ENCODE peak calls at places on chromosome 16, in four cellular contexts. Y is GM12878, L is A549, M is K562. U is an unnamed sample.

GRCh38 chr16:49701867-49702494 is 153.9 kb downstream of the ZNF423 start:
- DNase-seq in Y (no peak), L (no peak), M (no peak), U (no peak)

GRCh38 chr16:89410794-89411309 is 79.5 kb downstream of the ANKRD11 start:
- DNase-seq in Y (no peak), L (no peak), M (no peak), U (no peak)

GRCh38 chr16:55778718-55779117 is 54.2 kb downstream of the CES1 start:
- DNase-seq in Y (no peak), L (no peak), M (no peak), U (peak; percentile 43)

GRCh38 chr16:11257131-11257938 is 1.3 kb upstream of the SOCS1 start:
- DNase-seq in Y (no peak), L (peak; percentile 91), M (peak; percentile 79), U (peak; percentile 88)

GRCh38 chr16:72783716-72784320 is 264.1 kb downstream of the ZFHX3 start:
- DNase-seq in Y (peak; percentile 5), L (no peak), M (no peak), U (peak; percentile 16)

GRCh38 chr16:14193316-14193871 is 122.3 kb downstream of the MRTFB start:
- DNase-seq in Y (peak; percentile 21), L (no peak), M (no peak), U (no peak)

GRCh38 chr16:5207001-5207523 is 109.5 kb upstream of the EEF2KMT start:
- DNase-seq in Y (no peak), L (no peak), M (no peak), U (no peak)

GRCh38 chr16:22297871-22298733 is 893 bp downstream of the POLR3E start:
- DNase-seq in Y (peak; percentile 93), L (peak; percentile 95), M (peak; percentile 71), U (peak; percentile 92)

GRCh38 chr16:80433617-80434016 is 107.2 kb upstream of the DYNLRB2 start:
- DNase-seq in Y (no peak), L (no peak), M (no peak), U (peak; percentile 4)

GRCh38 chr16:85170066-85171003 is 58.1 kb upstream of the CIBAR2 start:
- DNase-seq in Y (no peak), L (no peak), M (no peak), U (peak; percentile 32)

GRCh38 chr16:72825912-72826621 is 221.9 kb downstream of the ZFHX3 start:
- DNase-seq in Y (no peak), L (no peak), M (no peak), U (no peak)

DNA sequence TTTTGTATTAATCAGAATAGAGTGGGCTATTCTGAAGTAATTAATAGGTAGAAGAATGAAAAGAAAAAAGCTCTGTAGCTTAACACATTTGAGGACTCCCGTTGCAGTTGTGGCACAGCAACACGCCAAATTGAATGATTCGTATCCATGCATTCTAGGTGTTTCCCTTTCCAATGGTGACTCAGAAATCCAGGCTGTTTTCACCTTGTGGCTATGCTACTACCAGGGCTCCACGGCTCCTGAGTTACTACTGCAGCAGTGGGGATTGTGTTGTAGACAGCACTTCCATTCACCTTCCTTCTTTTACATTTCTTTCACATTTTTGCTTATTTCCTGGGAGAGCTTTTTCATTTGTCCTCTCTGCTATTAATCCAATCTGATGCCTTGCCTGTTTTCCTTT is 1616.4 kb downstream of the CDH8 start:
- DNase-seq in Y (no peak), L (no peak), M (no peak), U (no peak)
- TF ChIP-seq MAX in Y (no peak), L (no peak), M (no peak), U (no peak)

GRCh38 chr16:12271006-12271405 is 294.5 kb downstream of the SNX29 start:
- DNase-seq in Y (no peak), L (no peak), M (peak; percentile 50), U (peak; percentile 47)
- TF ChIP-seq CTCF in Y (no peak), L (peak; percentile 15), M (peak; percentile 62), U (peak; percentile 25)

GRCh38 chr16:87465306-87465705 is 27.5 kb downstream of the ZCCHC14 start:
- DNase-seq in Y (no peak), L (no peak), M (peak; percentile 71), U (peak; percentile 83)
- H3K4me3 ChIP-seq in Y (no peak overlapping the region), L (no peak overlapping the region), M (no peak overlapping the region), U (no peak overlapping the region)

GRCh38 chr16:83400234-83400633 is 407.5 kb upstream of the HSBP1 start:
- DNase-seq in Y (no peak), L (no peak), M (no peak), U (no peak)
- TF ChIP-seq MAX in Y (no peak), L (no peak), M (no peak), U (no peak)